ENCODE peak calls at places on chromosomes 16 and 17, in seven cellular contexts. One of them, this sample, is unnamed.

GRCh38 chr16:64452446-64452845 is 669.4 kb downstream of the CDH11 start:
- DNase-seq in ovary: no peak
- DNase-seq in heart left ventricle: no peak
- DNase-seq in GM12891: no peak
- DNase-seq in A549: no peak
- DNase-seq in upper lobe of left lung: no peak
- DNase-seq in H54: no peak
- DNase-seq in this sample: no peak

GRCh38 chr17:38918129-38918913 is 7.1 kb upstream of the LASP1NB start:
- DNase-seq in GM12891: no peak
- DNase-seq in upper lobe of left lung: no peak
- DNase-seq in ovary: no peak
- DNase-seq in heart left ventricle: no peak
- DNase-seq in H54: no peak
- DNase-seq in A549: no peak
- DNase-seq in this sample: no peak

GRCh38 chr17:27558341-27558740 is 72.6 kb upstream of the LGALS9 start:
- DNase-seq in upper lobe of left lung: no peak
- DNase-seq in heart left ventricle: no peak
- DNase-seq in GM12891: no peak
- DNase-seq in H54: no peak
- DNase-seq in ovary: no peak
- DNase-seq in A549: no peak
- DNase-seq in this sample: no peak

GRCh38 chr17:83084621-83085056 is 5.2 kb downstream of the METRNL start:
- DNase-seq in H54: no peak
- DNase-seq in A549: no peak
- DNase-seq in GM12891: no peak
- DNase-seq in ovary: no peak
- DNase-seq in upper lobe of left lung: peak; percentile 90
- DNase-seq in heart left ventricle: no peak
- DNase-seq in this sample: no peak

GRCh38 chr16:84105948-84106740 is 10.6 kb downstream of the MBTPS1 start:
- DNase-seq in ovary: no peak
- DNase-seq in upper lobe of left lung: no peak
- DNase-seq in H54: no peak
- DNase-seq in A549: no peak
- DNase-seq in GM12891: no peak
- DNase-seq in heart left ventricle: no peak
- DNase-seq in this sample: no peak

GRCh38 chr17:40810505-40810904 is 10.7 kb upstream of the KRT28 start:
- DNase-seq in upper lobe of left lung: no peak
- DNase-seq in ovary: no peak
- DNase-seq in GM12891: no peak
- DNase-seq in H54: peak; percentile 24
- DNase-seq in heart left ventricle: no peak
- DNase-seq in A549: peak; percentile 66
- DNase-seq in this sample: no peak

GRCh38 chr17:50467114-50467854 is 1.4 kb downstream of the CHAD start:
- DNase-seq in H54: no peak
- DNase-seq in GM12891: no peak
- DNase-seq in A549: no peak
- DNase-seq in upper lobe of left lung: no peak
- DNase-seq in heart left ventricle: no peak
- DNase-seq in ovary: no peak
- DNase-seq in this sample: no peak

GRCh38 chr17:55625516-55625915 is 97.1 kb downstream of the TMEM100 start:
- DNase-seq in GM12891: no peak
- DNase-seq in ovary: no peak
- DNase-seq in A549: no peak
- DNase-seq in H54: no peak
- DNase-seq in heart left ventricle: no peak
- DNase-seq in upper lobe of left lung: no peak
- DNase-seq in this sample: no peak

GRCh38 chr16:48054881-48055601 is 100.8 kb downstream of the ABCC12 start:
- DNase-seq in A549: peak; percentile 66
- DNase-seq in ovary: peak; percentile 20
- DNase-seq in heart left ventricle: peak; percentile 32
- DNase-seq in GM12891: peak; percentile 38
- DNase-seq in H54: peak; percentile 37
- DNase-seq in upper lobe of left lung: peak; percentile 36
- DNase-seq in this sample: peak; percentile 57

GRCh38 chr16:66843191-66843590 is 1.0 kb upstream of the CA7 start:
- DNase-seq in GM12891: no peak
- DNase-seq in ovary: no peak
- DNase-seq in upper lobe of left lung: no peak
- DNase-seq in heart left ventricle: no peak
- DNase-seq in A549: no peak
- DNase-seq in H54: no peak
- DNase-seq in this sample: no peak

GRCh38 chr16:88681709-88682451 is 4.4 kb downstream of the SNAI3 start:
- DNase-seq in GM12891: peak; percentile 92
- DNase-seq in upper lobe of left lung: peak; percentile 89
- DNase-seq in H54: no peak
- DNase-seq in heart left ventricle: peak; percentile 51
- DNase-seq in ovary: no peak
- DNase-seq in A549: no peak
- DNase-seq in this sample: peak; percentile 96

GRCh38 chr17:74882517-74883240 is 9.9 kb upstream of the FDXR start:
- DNase-seq in A549: no peak
- DNase-seq in ovary: no peak
- DNase-seq in H54: no peak
- DNase-seq in upper lobe of left lung: no peak
- DNase-seq in heart left ventricle: no peak
- DNase-seq in GM12891: no peak
- DNase-seq in this sample: no peak

GRCh38 chr16:65698943-65699342 is 577.1 kb upstream of the CDH11 start:
- DNase-seq in A549: no peak
- DNase-seq in GM12891: no peak
- DNase-seq in ovary: peak; percentile 27
- DNase-seq in H54: no peak
- DNase-seq in upper lobe of left lung: no peak
- DNase-seq in heart left ventricle: no peak
- DNase-seq in this sample: no peak

GRCh38 chr17:45287526-45288264 is 25.8 kb upstream of the SPATA32 start:
- DNase-seq in GM12891: no peak
- DNase-seq in upper lobe of left lung: no peak
- DNase-seq in A549: no peak
- DNase-seq in heart left ventricle: no peak
- DNase-seq in ovary: no peak
- DNase-seq in H54: no peak
- DNase-seq in this sample: no peak

GRCh38 chr16:10256855-10257641 is 74.8 kb upstream of the GRIN2A start:
- DNase-seq in ovary: peak; percentile 9
- DNase-seq in upper lobe of left lung: peak; percentile 29
- DNase-seq in H54: peak; percentile 37
- DNase-seq in A549: peak; percentile 38
- DNase-seq in heart left ventricle: peak; percentile 25
- DNase-seq in GM12891: peak; percentile 65
- DNase-seq in this sample: peak; percentile 43

GRCh38 chr17:37488009-37488604 is 1.6 kb upstream of the DUSP14 start:
- DNase-seq in ovary: no peak
- DNase-seq in H54: peak; percentile 85
- DNase-seq in A549: peak; percentile 98
- DNase-seq in GM12891: no peak
- DNase-seq in upper lobe of left lung: no peak
- DNase-seq in heart left ventricle: no peak
- DNase-seq in this sample: peak; percentile 56

GRCh38 chr17:37490022-37490587 is 414 bp downstream of the DUSP14 start:
- DNase-seq in upper lobe of left lung: peak; percentile 50
- DNase-seq in H54: no peak
- DNase-seq in ovary: peak; percentile 53
- DNase-seq in GM12891: peak; percentile 52
- DNase-seq in heart left ventricle: peak; percentile 62
- DNase-seq in A549: peak; percentile 59
- DNase-seq in this sample: peak; percentile 86

GRCh38 chr17:37488607-37489196 is 989 bp upstream of the DUSP14 start:
- DNase-seq in ovary: peak; percentile 84
- DNase-seq in upper lobe of left lung: peak; percentile 92
- DNase-seq in A549: peak; percentile 95
- DNase-seq in GM12891: peak; percentile 24
- DNase-seq in H54: peak; percentile 92
- DNase-seq in heart left ventricle: peak; percentile 46
- DNase-seq in this sample: peak; percentile 74

GRCh38 chr17:37490638-37491614 is 1.2 kb downstream of the DUSP14 start:
- DNase-seq in H54: peak; percentile 90
- DNase-seq in upper lobe of left lung: no peak
- DNase-seq in A549: peak; percentile 82
- DNase-seq in GM12891: no peak
- DNase-seq in heart left ventricle: peak; percentile 64
- DNase-seq in ovary: peak; percentile 55
- DNase-seq in this sample: peak; percentile 85

GRCh38 chr17:37489197-37490001 is at the start of gene DUSP14:
- DNase-seq in A549: peak; percentile 83
- DNase-seq in heart left ventricle: peak; percentile 83
- DNase-seq in H54: peak; percentile 82
- DNase-seq in GM12891: peak; percentile 89
- DNase-seq in ovary: peak; percentile 80
- DNase-seq in upper lobe of left lung: peak; percentile 71
- DNase-seq in this sample: peak; percentile 87
- TF ChIP-seq POLR2A in A549: peak; percentile 78
- TF ChIP-seq POLR2A in heart left ventricle: peak; percentile 69
- TF ChIP-seq POLR2A in H54: peak; percentile 83
- TF ChIP-seq POLR2A in GM12891: peak; percentile 71
- TF ChIP-seq POLR2A in ovary: peak; percentile 32
- TF ChIP-seq POLR2A in upper lobe of left lung: peak; percentile 82
- TF ChIP-seq POLR2A in this sample: peak; percentile 71

GRCh38 chr17:43365356-43365755 is 33.4 kb upstream of the ARL4D start:
- DNase-seq in ovary: no peak
- DNase-seq in H54: no peak
- DNase-seq in heart left ventricle: no peak
- DNase-seq in A549: peak; percentile 44
- DNase-seq in upper lobe of left lung: no peak
- DNase-seq in GM12891: no peak
- DNase-seq in this sample: no peak

GRCh38 chr17:43366809-43367587 is 31.8 kb upstream of the ARL4D start:
- DNase-seq in heart left ventricle: no peak
- DNase-seq in GM12891: no peak
- DNase-seq in H54: no peak
- DNase-seq in ovary: peak; percentile 52
- DNase-seq in A549: no peak
- DNase-seq in upper lobe of left lung: no peak
- DNase-seq in this sample: peak; percentile 35

GRCh38 chr17:43368740-43369506 is 29.9 kb upstream of the ARL4D start:
- DNase-seq in H54: peak; percentile 71
- DNase-seq in ovary: peak; percentile 84
- DNase-seq in A549: peak; percentile 90
- DNase-seq in GM12891: no peak
- DNase-seq in heart left ventricle: peak; percentile 88
- DNase-seq in upper lobe of left lung: peak; percentile 88
- DNase-seq in this sample: peak; percentile 95

GRCh38 chr17:43369986-43370385 is 28.8 kb upstream of the ARL4D start:
- DNase-seq in heart left ventricle: no peak
- DNase-seq in upper lobe of left lung: no peak
- DNase-seq in ovary: no peak
- DNase-seq in H54: no peak
- DNase-seq in A549: no peak
- DNase-seq in GM12891: no peak
- DNase-seq in this sample: no peak

GRCh38 chr17:43367588-43368242 is 31.1 kb upstream of the ARL4D start:
- DNase-seq in A549: peak; percentile 92
- DNase-seq in upper lobe of left lung: no peak
- DNase-seq in heart left ventricle: no peak
- DNase-seq in GM12891: no peak
- DNase-seq in ovary: peak; percentile 42
- DNase-seq in H54: peak; percentile 36
- DNase-seq in this sample: peak; percentile 89
- TF ChIP-seq POLR2A in A549: peak; percentile 97
- TF ChIP-seq POLR2A in upper lobe of left lung: peak; percentile 69
- TF ChIP-seq POLR2A in heart left ventricle: no peak
- TF ChIP-seq POLR2A in GM12891: peak; percentile 100
- TF ChIP-seq POLR2A in ovary: no peak
- TF ChIP-seq POLR2A in H54: peak; percentile 93
- TF ChIP-seq POLR2A in this sample: peak; percentile 97

GRCh38 chr17:4267402-4267801 is 3.6 kb upstream of the ANKFY1 start:
- DNase-seq in ovary: no peak
- DNase-seq in GM12891: no peak
- DNase-seq in heart left ventricle: no peak
- DNase-seq in A549: no peak
- DNase-seq in H54: no peak
- DNase-seq in upper lobe of left lung: no peak
- DNase-seq in this sample: no peak

GRCh38 chr17:4261452-4261851 is 2.3 kb downstream of the ANKFY1 start:
- DNase-seq in heart left ventricle: no peak
- DNase-seq in A549: no peak
- DNase-seq in H54: no peak
- DNase-seq in upper lobe of left lung: no peak
- DNase-seq in ovary: no peak
- DNase-seq in GM12891: no peak
- DNase-seq in this sample: no peak

GRCh38 chr17:4258867-4259266 is 4.9 kb downstream of the ANKFY1 start:
- DNase-seq in heart left ventricle: no peak
- DNase-seq in A549: no peak
- DNase-seq in GM12891: no peak
- DNase-seq in H54: no peak
- DNase-seq in ovary: no peak
- DNase-seq in upper lobe of left lung: no peak
- DNase-seq in this sample: no peak

GRCh38 chr17:4266550-4266949 is 2.8 kb upstream of the ANKFY1 start:
- DNase-seq in H54: no peak
- DNase-seq in A549: no peak
- DNase-seq in upper lobe of left lung: no peak
- DNase-seq in ovary: no peak
- DNase-seq in GM12891: no peak
- DNase-seq in heart left ventricle: no peak
- DNase-seq in this sample: no peak

GRCh38 chr17:4263282-4264215 is at the start of gene ANKFY1:
- DNase-seq in GM12891: peak; percentile 95
- DNase-seq in heart left ventricle: peak; percentile 97
- DNase-seq in A549: peak; percentile 94
- DNase-seq in H54: peak; percentile 96
- DNase-seq in ovary: peak; percentile 95
- DNase-seq in upper lobe of left lung: peak; percentile 94
- DNase-seq in this sample: peak; percentile 89
- TF ChIP-seq POLR2A in GM12891: peak; percentile 86
- TF ChIP-seq POLR2A in heart left ventricle: peak; percentile 87
- TF ChIP-seq POLR2A in A549: peak; percentile 89
- TF ChIP-seq POLR2A in H54: peak; percentile 79
- TF ChIP-seq POLR2A in ovary: peak; percentile 47
- TF ChIP-seq POLR2A in upper lobe of left lung: peak; percentile 73
- TF ChIP-seq POLR2A in this sample: peak; percentile 50

GRCh38 chr16:17414421-17414820 is 56.3 kb downstream of the XYLT1 start:
- DNase-seq in ovary: no peak
- DNase-seq in heart left ventricle: no peak
- DNase-seq in upper lobe of left lung: no peak
- DNase-seq in A549: no peak
- DNase-seq in GM12891: no peak
- DNase-seq in H54: no peak
- DNase-seq in this sample: peak; percentile 11
- TF ChIP-seq POLR2A in ovary: no peak
- TF ChIP-seq POLR2A in heart left ventricle: no peak
- TF ChIP-seq POLR2A in upper lobe of left lung: no peak
- TF ChIP-seq POLR2A in A549: no peak
- TF ChIP-seq POLR2A in GM12891: no peak
- TF ChIP-seq POLR2A in H54: no peak
- TF ChIP-seq POLR2A in this sample: no peak

This sample was measured in NB4.